ENCODE peak calls at places on chromosome 3, in eight cellular contexts. One of them, this sample, is unnamed.

GRCh38 chr3:14949126-14949525 is 1.7 kb downstream of the NR2C2 start:
- DNase-seq in psoas muscle: no peak
- DNase-seq in prostate gland: no peak
- DNase-seq in BE2C: no peak
- DNase-seq in lower lobe of right lung: no peak
- DNase-seq in tibial artery: no peak
- DNase-seq in lung: no peak
- DNase-seq in PC-9: no peak
- DNase-seq in this sample: no peak

GRCh38 chr3:56190130-56190529 is 278.1 kb downstream of the ERC2 start:
- DNase-seq in psoas muscle: no peak
- DNase-seq in prostate gland: no peak
- DNase-seq in BE2C: no peak
- DNase-seq in lower lobe of right lung: no peak
- DNase-seq in tibial artery: no peak
- DNase-seq in lung: no peak
- DNase-seq in PC-9: no peak
- DNase-seq in this sample: no peak

GRCh38 chr3:19934098-19934566 is at the start of gene EFHB:
- DNase-seq in psoas muscle: no peak
- DNase-seq in prostate gland: no peak
- DNase-seq in BE2C: peak; percentile 66
- DNase-seq in lower lobe of right lung: peak; percentile 71
- DNase-seq in tibial artery: no peak
- DNase-seq in lung: peak; percentile 43
- DNase-seq in PC-9: peak; percentile 45
- DNase-seq in this sample: peak; percentile 62

GRCh38 chr3:43028678-43029490 is 49.8 kb downstream of the GASK1A start:
- DNase-seq in psoas muscle: no peak
- DNase-seq in prostate gland: no peak
- DNase-seq in BE2C: no peak
- DNase-seq in lower lobe of right lung: no peak
- DNase-seq in tibial artery: no peak
- DNase-seq in lung: no peak
- DNase-seq in PC-9: peak; percentile 24
- DNase-seq in this sample: no peak

GRCh38 chr3:70360985-70361384 is 48.5 kb upstream of the MDFIC2 start:
- DNase-seq in psoas muscle: no peak
- DNase-seq in prostate gland: no peak
- DNase-seq in BE2C: no peak
- DNase-seq in lower lobe of right lung: no peak
- DNase-seq in tibial artery: no peak
- DNase-seq in lung: no peak
- DNase-seq in PC-9: no peak
- DNase-seq in this sample: no peak

GRCh38 chr3:18007980-18008379 is 265.5 kb upstream of the TBC1D5 start:
- DNase-seq in psoas muscle: no peak
- DNase-seq in prostate gland: no peak
- DNase-seq in BE2C: no peak
- DNase-seq in lower lobe of right lung: no peak
- DNase-seq in tibial artery: no peak
- DNase-seq in lung: no peak
- DNase-seq in PC-9: no peak
- DNase-seq in this sample: no peak

GRCh38 chr3:14836049-14836468 is 17.3 kb downstream of the FGD5 start:
- DNase-seq in psoas muscle: peak; percentile 90
- DNase-seq in prostate gland: no peak
- DNase-seq in BE2C: no peak
- DNase-seq in lower lobe of right lung: no peak
- DNase-seq in tibial artery: peak; percentile 68
- DNase-seq in lung: peak; percentile 60
- DNase-seq in PC-9: no peak
- DNase-seq in this sample: no peak

GRCh38 chr3:14389133-14390115 is 13.0 kb upstream of the SLC6A6 start:
- DNase-seq in psoas muscle: no peak
- DNase-seq in prostate gland: no peak
- DNase-seq in BE2C: no peak
- DNase-seq in lower lobe of right lung: no peak
- DNase-seq in tibial artery: no peak
- DNase-seq in lung: no peak
- DNase-seq in PC-9: no peak
- DNase-seq in this sample: no peak

GRCh38 chr3:112858410-112859069 is 11.9 kb upstream of the CD200R1L start:
- DNase-seq in psoas muscle: no peak
- DNase-seq in prostate gland: no peak
- DNase-seq in BE2C: no peak
- DNase-seq in lower lobe of right lung: no peak
- DNase-seq in tibial artery: no peak
- DNase-seq in lung: no peak
- DNase-seq in PC-9: no peak
- DNase-seq in this sample: no peak

GRCh38 chr3:146130881-146131371 is 30.1 kb downstream of the PLOD2 start:
- DNase-seq in psoas muscle: no peak
- DNase-seq in prostate gland: no peak
- DNase-seq in BE2C: no peak
- DNase-seq in lower lobe of right lung: no peak
- DNase-seq in tibial artery: no peak
- DNase-seq in lung: no peak
- DNase-seq in PC-9: no peak
- DNase-seq in this sample: no peak

GRCh38 chr3:13463618-13464400 is 16.3 kb upstream of the HDAC11 start:
- DNase-seq in psoas muscle: no peak
- DNase-seq in prostate gland: no peak
- DNase-seq in BE2C: no peak
- DNase-seq in lower lobe of right lung: no peak
- DNase-seq in tibial artery: no peak
- DNase-seq in lung: no peak
- DNase-seq in PC-9: no peak
- DNase-seq in this sample: no peak

GRCh38 chr3:63508305-63508704 is 144.2 kb upstream of the SNTN start:
- DNase-seq in psoas muscle: no peak
- DNase-seq in prostate gland: no peak
- DNase-seq in BE2C: no peak
- DNase-seq in lower lobe of right lung: no peak
- DNase-seq in tibial artery: no peak
- DNase-seq in lung: no peak
- DNase-seq in PC-9: no peak
- DNase-seq in this sample: no peak

GRCh38 chr3:150409527-150410310 is 1.6 kb downstream of the TSC22D2 start:
- DNase-seq in psoas muscle: peak; percentile 90
- DNase-seq in prostate gland: peak; percentile 65
- DNase-seq in BE2C: peak; percentile 94
- DNase-seq in lower lobe of right lung: peak; percentile 86
- DNase-seq in tibial artery: peak; percentile 79
- DNase-seq in lung: peak; percentile 80
- DNase-seq in PC-9: peak; percentile 72
- DNase-seq in this sample: peak; percentile 64

GRCh38 chr3:197117107-197117506 is 87.5 kb upstream of the MELTF start:
- DNase-seq in psoas muscle: no peak
- DNase-seq in prostate gland: no peak
- DNase-seq in BE2C: no peak
- DNase-seq in lower lobe of right lung: no peak
- DNase-seq in tibial artery: no peak
- DNase-seq in lung: no peak
- DNase-seq in PC-9: peak; percentile 7
- DNase-seq in this sample: no peak

GRCh38 chr3:21017115-21017852 is 733.7 kb downstream of the ZNF385D start:
- DNase-seq in psoas muscle: no peak
- DNase-seq in prostate gland: no peak
- DNase-seq in BE2C: no peak
- DNase-seq in lower lobe of right lung: no peak
- DNase-seq in tibial artery: no peak
- DNase-seq in lung: no peak
- DNase-seq in PC-9: peak; percentile 62
- DNase-seq in this sample: peak; percentile 89

GRCh38 chr3:14775011-14775410 is 43.8 kb upstream of the FGD5 start:
- DNase-seq in psoas muscle: no peak
- DNase-seq in prostate gland: no peak
- DNase-seq in BE2C: no peak
- DNase-seq in lower lobe of right lung: no peak
- DNase-seq in tibial artery: no peak
- DNase-seq in lung: no peak
- DNase-seq in PC-9: no peak
- DNase-seq in this sample: no peak

GRCh38 chr3:143433787-143434378 is 314.3 kb downstream of the CHST2 start:
- DNase-seq in psoas muscle: no peak
- DNase-seq in prostate gland: no peak
- DNase-seq in BE2C: no peak
- DNase-seq in lower lobe of right lung: no peak
- DNase-seq in tibial artery: no peak
- DNase-seq in lung: no peak
- DNase-seq in PC-9: no peak
- DNase-seq in this sample: no peak

GRCh38 chr3:44065311-44065710 is 176.4 kb upstream of the TOPAZ1 start:
- DNase-seq in psoas muscle: no peak
- DNase-seq in prostate gland: peak; percentile 70
- DNase-seq in BE2C: no peak
- DNase-seq in lower lobe of right lung: no peak
- DNase-seq in tibial artery: no peak
- DNase-seq in lung: peak; percentile 43
- DNase-seq in PC-9: peak; percentile 38
- DNase-seq in this sample: no peak

GRCh38 chr3:27714692-27715453 is 7.2 kb downstream of the EOMES start:
- DNase-seq in psoas muscle: no peak
- DNase-seq in prostate gland: no peak
- DNase-seq in BE2C: no peak
- DNase-seq in lower lobe of right lung: peak; percentile 64
- DNase-seq in tibial artery: no peak
- DNase-seq in lung: no peak
- DNase-seq in PC-9: peak; percentile 27
- DNase-seq in this sample: no peak

GRCh38 chr3:57752307-57752706 is 3.8 kb upstream of the SLMAP start:
- DNase-seq in psoas muscle: no peak
- DNase-seq in prostate gland: peak; percentile 9
- DNase-seq in BE2C: no peak
- DNase-seq in lower lobe of right lung: no peak
- DNase-seq in tibial artery: no peak
- DNase-seq in lung: no peak
- DNase-seq in PC-9: peak; percentile 66
- DNase-seq in this sample: no peak

GRCh38 chr3:61247191-61247590 is 4.1 kb downstream of the FHIT start:
- DNase-seq in psoas muscle: no peak
- DNase-seq in prostate gland: no peak
- DNase-seq in BE2C: no peak
- DNase-seq in lower lobe of right lung: no peak
- DNase-seq in tibial artery: no peak
- DNase-seq in lung: no peak
- DNase-seq in PC-9: no peak
- DNase-seq in this sample: no peak

GRCh38 chr3:45123841-45124269 is 22.3 kb downstream of the CDCP1 start:
- DNase-seq in psoas muscle: no peak
- DNase-seq in prostate gland: no peak
- DNase-seq in BE2C: no peak
- DNase-seq in lower lobe of right lung: no peak
- DNase-seq in tibial artery: no peak
- DNase-seq in lung: no peak
- DNase-seq in PC-9: peak; percentile 44
- DNase-seq in this sample: peak; percentile 94
- H3K4me1 ChIP-seq in psoas muscle: peaks cover 46% of the 10 kb centered on the region
- H3K4me1 ChIP-seq in prostate gland: no peaks in the 10 kb centered on the region
- H3K4me1 ChIP-seq in BE2C: no peaks in the 10 kb centered on the region
- H3K4me1 ChIP-seq in lower lobe of right lung: peaks cover 5% of the 10 kb centered on the region
- H3K4me1 ChIP-seq in tibial artery: no peaks in the 10 kb centered on the region
- H3K4me1 ChIP-seq in lung: peaks cover 7% of the 10 kb centered on the region
- H3K4me1 ChIP-seq in PC-9: peaks cover 97% of the 10 kb centered on the region
- H3K4me1 ChIP-seq in this sample: peaks cover 92% of the 10 kb centered on the region

DNA sequence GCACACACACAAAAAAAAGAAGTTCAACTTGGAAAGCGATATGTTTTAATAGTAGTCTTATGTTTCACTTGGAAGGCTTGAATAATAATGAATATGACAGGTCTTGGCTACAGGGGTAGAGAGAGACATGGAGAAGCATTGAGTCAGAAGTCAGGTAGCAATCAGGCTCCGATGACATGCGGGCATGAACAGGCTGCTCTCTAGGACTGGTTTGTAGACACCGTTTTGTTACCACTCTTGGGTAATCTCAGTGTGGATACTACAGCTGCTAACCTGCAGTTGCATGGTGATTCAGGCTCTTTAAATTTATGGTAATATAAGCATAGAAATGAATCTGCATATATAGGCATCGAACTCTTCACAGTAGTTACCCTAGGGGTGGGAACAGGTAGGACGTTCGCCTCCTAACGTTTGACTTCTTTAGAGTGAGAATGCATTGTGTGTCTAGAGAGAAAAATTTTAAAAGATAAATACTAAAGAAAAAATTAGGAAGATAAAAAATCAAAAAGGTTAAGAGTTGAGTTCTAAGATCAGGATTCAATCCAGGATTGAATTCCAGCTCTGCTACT is 241.6 kb upstream of the KBTBD8 start:
- DNase-seq in psoas muscle: no peak
- DNase-seq in prostate gland: no peak
- DNase-seq in BE2C: no peak
- DNase-seq in lower lobe of right lung: no peak
- DNase-seq in tibial artery: no peak
- DNase-seq in lung: no peak
- DNase-seq in PC-9: no peak
- DNase-seq in this sample: no peak
- TF ChIP-seq CTCF in psoas muscle: no peak
- TF ChIP-seq CTCF in prostate gland: no peak
- TF ChIP-seq CTCF in BE2C: no peak
- TF ChIP-seq CTCF in lower lobe of right lung: no peak
- TF ChIP-seq CTCF in tibial artery: no peak
- TF ChIP-seq CTCF in lung: no peak
- TF ChIP-seq CTCF in PC-9: no peak
- TF ChIP-seq CTCF in this sample: no peak

DNA sequence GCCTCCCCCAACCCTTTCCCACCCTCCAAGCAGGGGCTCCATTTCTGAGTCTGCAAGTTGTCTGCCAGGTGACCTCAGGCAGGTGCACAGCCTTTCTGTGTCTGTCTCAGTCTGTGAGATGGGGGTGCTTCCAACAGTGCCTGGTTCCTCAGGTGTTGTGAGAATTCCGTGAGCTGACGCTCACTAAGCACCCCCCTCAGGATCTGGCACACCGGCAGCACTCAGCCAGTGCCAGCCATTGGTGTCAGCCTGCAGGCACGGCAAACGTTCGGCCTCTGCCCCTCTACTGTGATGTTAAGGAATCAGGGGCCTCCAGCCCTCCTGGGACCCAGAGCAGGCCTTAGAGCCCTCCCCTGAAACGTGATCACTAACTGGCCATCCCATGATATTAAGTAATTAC is 2.4 kb downstream of the KLF15 start:
- DNase-seq in psoas muscle: peak; percentile 56
- DNase-seq in prostate gland: no peak
- DNase-seq in BE2C: no peak
- DNase-seq in lower lobe of right lung: peak; percentile 48
- DNase-seq in tibial artery: peak; percentile 25
- DNase-seq in lung: no peak
- DNase-seq in PC-9: no peak
- DNase-seq in this sample: peak; percentile 15
- H3K4me1 ChIP-seq in psoas muscle: peaks cover 70% of the 10 kb centered on the region
- H3K4me1 ChIP-seq in prostate gland: peaks cover 10% of the 10 kb centered on the region
- H3K4me1 ChIP-seq in BE2C: peaks cover 8% of the 10 kb centered on the region
- H3K4me1 ChIP-seq in lower lobe of right lung: peaks cover 70% of the 10 kb centered on the region
- H3K4me1 ChIP-seq in tibial artery: peaks cover 44% of the 10 kb centered on the region
- H3K4me1 ChIP-seq in lung: peaks cover 35% of the 10 kb centered on the region
- H3K4me1 ChIP-seq in PC-9: no peaks in the 10 kb centered on the region
- H3K4me1 ChIP-seq in this sample: no peaks in the 10 kb centered on the region

DNA sequence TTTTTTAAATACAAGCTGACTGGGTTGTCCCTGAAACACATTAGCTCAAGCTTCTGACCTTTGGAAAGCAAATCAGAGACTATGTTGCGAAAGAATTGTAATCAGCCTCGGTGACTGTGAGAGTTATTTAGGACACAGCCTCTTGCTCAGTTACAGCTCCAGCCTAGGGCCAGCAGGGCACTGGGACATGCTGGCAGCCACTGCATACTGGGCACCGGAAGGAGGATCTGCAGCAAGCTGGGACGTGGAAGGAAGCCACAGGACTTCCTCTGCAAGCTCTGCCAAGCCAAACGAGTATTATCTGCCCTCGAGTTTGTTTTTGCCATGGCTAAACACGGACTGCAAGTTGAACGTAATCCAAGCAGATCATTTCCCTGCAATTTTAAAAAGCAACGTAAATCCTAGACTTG is 24.4 kb upstream of the COPG1 start:
- DNase-seq in psoas muscle: peak; percentile 96
- DNase-seq in prostate gland: peak; percentile 75
- DNase-seq in BE2C: peak; percentile 53
- DNase-seq in lower lobe of right lung: peak; percentile 88
- DNase-seq in tibial artery: peak; percentile 82
- DNase-seq in lung: peak; percentile 75
- DNase-seq in PC-9: peak; percentile 74
- DNase-seq in this sample: no peak
- TF ChIP-seq CTCF in psoas muscle: no peak
- TF ChIP-seq CTCF in prostate gland: no peak
- TF ChIP-seq CTCF in BE2C: no peak
- TF ChIP-seq CTCF in lower lobe of right lung: no peak
- TF ChIP-seq CTCF in tibial artery: peak; percentile 20
- TF ChIP-seq CTCF in lung: no peak
- TF ChIP-seq CTCF in PC-9: no peak
- TF ChIP-seq CTCF in this sample: no peak

This sample was measured in RWPE2.